ENCODE peak calls at places on chromosome 5, in six cellular contexts. L, D, M, H, U and I are unnamed samples.

GRCh38 chr5:91963166-91963565 is 580.0 kb upstream of the ARRDC3 start:
- DNase-seq in U (no peak), M (no peak), H (no peak), D (no peak), L (no peak), I (no peak)

GRCh38 chr5:92916036-92916435 is 665.0 kb downstream of the NR2F1-AS1 start:
- DNase-seq in M (no peak), L (no peak), D (no peak), H (no peak), U (no peak), I (peak)

GRCh38 chr5:433836-434235 is 9.1 kb upstream of the EXOC3 start:
- DNase-seq in D (no peak), L (no peak), U (no peak), H (no peak), M (no peak), I (no peak)

GRCh38 chr5:78008356-78008967 is 232.3 kb upstream of the TBCA start:
- DNase-seq in M (no peak), D (peak), U (peak), L (no peak), H (peak), I (peak)

GRCh38 chr5:143772621-143773020 is 39.3 kb upstream of the HMHB1 start:
- DNase-seq in M (no peak), L (no peak), H (no peak), D (no peak), U (no peak), I (no peak)

GRCh38 chr5:131521252-131521651 is 113.8 kb downstream of the RAPGEF6 start:
- DNase-seq in H (no peak), D (no peak), U (no peak), L (no peak), M (no peak), I (no peak)

GRCh38 chr5:66595877-66596790 is at the start of gene MAST4:
- DNase-seq in U (peak), D (peak), L (peak), M (peak), H (peak), I (peak)

GRCh38 chr5:74772359-74772758 is 5.3 kb downstream of the NSA2 start:
- DNase-seq in M (no peak), D (no peak), L (no peak), H (no peak), U (no peak), I (no peak)

GRCh38 chr5:137372386-137373160 is 126.6 kb downstream of the SPOCK1 start:
- DNase-seq in M (no peak), D (no peak), U (no peak), H (no peak), L (no peak), I (peak)

GRCh38 chr5:5063533-5063953 is 76.6 kb upstream of the ADAMTS16 start:
- DNase-seq in H (no peak), M (no peak), U (peak), L (no peak), D (no peak), I (peak)

GRCh38 chr5:159877894-159878448 is 38.3 kb upstream of the ADRA1B start:
- DNase-seq in M (no peak), H (no peak), D (no peak), U (peak), L (no peak), I (no peak)

GRCh38 chr5:121797677-121798518 is 53.8 kb upstream of the FTMT start:
- DNase-seq in H (no peak), M (no peak), U (peak), D (no peak), L (no peak), I (no peak)

GRCh38 chr5:50564079-50564478 is 102.4 kb upstream of the PARP8 start:
- DNase-seq in D (no peak), U (no peak), M (no peak), H (no peak), L (no peak), I (no peak)

GRCh38 chr5:167964529-167964928 is 326.9 kb upstream of the WWC1 start:
- DNase-seq in D (no peak), U (peak), M (no peak), L (no peak), H (no peak), I (no peak)

GRCh38 chr5:175609504-175609903 is 48.4 kb upstream of the HRH2 start:
- DNase-seq in U (no peak), M (no peak), L (no peak), D (no peak), H (no peak), I (no peak)

GRCh38 chr5:1704266-1704665 is 95.4 kb downstream of the MRPL36 start:
- DNase-seq in U (no peak), D (no peak), M (no peak), H (no peak), L (no peak), I (no peak)

GRCh38 chr5:124264499-124264898 is 481.9 kb downstream of the ZNF608 start:
- DNase-seq in L (no peak), H (no peak), D (no peak), U (no peak), M (no peak), I (no peak)

GRCh38 chr5:4630031-4630430 is 510.1 kb upstream of the ADAMTS16 start:
- DNase-seq in H (peak), M (no peak), D (no peak), U (no peak), L (no peak), I (peak)

GRCh38 chr5:101643793-101644192 is 652.3 kb downstream of the SLCO4C1 start:
- DNase-seq in M (no peak), L (no peak), U (no peak), D (no peak), H (no peak), I (no peak)

GRCh38 chr5:132876020-132876759 is 2.7 kb downstream of the LEAP2 start:
- DNase-seq in D (no peak), H (no peak), M (no peak), U (no peak), L (no peak), I (no peak)

GRCh38 chr5:141773779-141774531 is 91.9 kb upstream of the ARAP3 start:
- DNase-seq in H (no peak), U (no peak), D (no peak), L (no peak), M (no peak), I (no peak)

GRCh38 chr5:81242906-81243436 is 9.8 kb downstream of the CKMT2 start:
- DNase-seq in U (no peak), M (no peak), L (no peak), H (peak), D (no peak), I (no peak)

GRCh38 chr5:87121315-87122170 is 146.1 kb upstream of the RASA1 start:
- DNase-seq in M (peak), H (no peak), L (no peak), D (peak), U (no peak), I (peak)

GRCh38 chr5:71969464-71969863 is 137.8 kb upstream of the MAP1B start:
- DNase-seq in L (no peak), H (no peak), M (no peak), D (no peak), U (no peak), I (no peak)

GRCh38 chr5:72170101-72170500 is 62.8 kb downstream of the MAP1B start:
- DNase-seq in M (no peak), U (no peak), L (no peak), H (no peak), D (no peak), I (no peak)

GRCh38 chr5:125409101-125409495 is 662.7 kb upstream of the ZNF608 start:
- DNase-seq in U (peak), M (no peak), H (peak), D (no peak), L (no peak), I (no peak)

GRCh38 chr5:169299651-169300467 is 1.1 kb downstream of the SLIT3 start:
- DNase-seq in H (no peak), D (no peak), M (no peak), U (no peak), L (no peak), I (peak)

GRCh38 chr5:26031481-26031880 is 1006.9 kb downstream of the CDH9 start:
- DNase-seq in M (no peak), U (no peak), L (no peak), D (no peak), H (no peak), I (no peak)

GRCh38 chr5:90747175-90747574 is 188.6 kb downstream of the ADGRV1 start:
- DNase-seq in L (no peak), U (no peak), M (no peak), H (no peak), D (peak), I (peak)

GRCh38 chr5:137997726-137998213 is 35.1 kb downstream of the FAM13B start:
- DNase-seq in M (no peak), U (no peak), D (no peak), H (no peak), L (no peak), I (peak)

GRCh38 chr5:52961238-52961637 is 27.9 kb upstream of the ITGA2 start:
- DNase-seq in U (no peak), L (no peak), M (peak), H (peak), D (no peak), I (peak)

GRCh38 chr5:138874771-138875628 is at the start of gene LRRTM2:
- DNase-seq in L (no peak), M (peak), D (no peak), H (no peak), U (peak), I (peak)

GRCh38 chr5:124130807-124131206 is 615.6 kb downstream of the ZNF608 start:
- DNase-seq in D (no peak), L (no peak), U (no peak), M (no peak), H (no peak), I (no peak)

GRCh38 chr5:109880907-109881685 is 191.4 kb downstream of the MAN2A1 start:
- DNase-seq in L (no peak), D (no peak), H (no peak), U (no peak), M (no peak), I (peak)

GRCh38 chr5:171897231-171897630 is 109.2 kb downstream of the FBXW11 start:
- DNase-seq in M (no peak), D (no peak), H (no peak), U (no peak), L (no peak), I (no peak)

GRCh38 chr5:168969341-168969863 is 331.5 kb downstream of the SLIT3 start:
- DNase-seq in L (no peak), H (no peak), U (no peak), D (no peak), M (no peak), I (no peak)

GRCh38 chr5:156534086-156534485 is 207.1 kb downstream of the SGCD start:
- DNase-seq in U (no peak), M (no peak), H (no peak), L (no peak), D (no peak), I (no peak)

GRCh38 chr5:171162602-171163001 is 146.4 kb upstream of the TLX3 start:
- DNase-seq in M (no peak), D (peak), U (peak), L (no peak), H (peak), I (peak)

GRCh38 chr5:132775439-132776076 is 1.5 kb downstream of the SEPTIN8 start:
- DNase-seq in U (peak), D (no peak), H (no peak), M (no peak), L (no peak), I (no peak)

GRCh38 chr5:36230151-36230788 is 11.5 kb downstream of the NADK2 start:
- DNase-seq in D (no peak), H (no peak), U (no peak), M (no peak), L (no peak), I (no peak)